ENCODE peak calls at places on chromosomes 7 and 10, in seven cellular contexts. One of them, this sample, is unnamed.

GRCh38 chr10:124231188-124232135 is 138.1 kb upstream of the CHST15 start:
- DNase-seq in T47D: no peak
- DNase-seq in ELR: no peak
- DNase-seq in NCI-H1092 treated with DMSO at 0.1 percent for 48 hours: no peak
- DNase-seq in non-pigmented ciliary epithelial cell: no peak
- DNase-seq in K562: peak
- DNase-seq in mesenteric fat pad: peak
- DNase-seq in this sample: no peak

GRCh38 chr7:141986923-141987322 is 8.8 kb upstream of the MGAM start:
- DNase-seq in T47D: no peak
- DNase-seq in ELR: no peak
- DNase-seq in NCI-H1092 treated with DMSO at 0.1 percent for 48 hours: no peak
- DNase-seq in non-pigmented ciliary epithelial cell: no peak
- DNase-seq in K562: no peak
- DNase-seq in mesenteric fat pad: no peak
- DNase-seq in this sample: no peak

GRCh38 chr7:143499246-143499645 is 21.6 kb downstream of the TAS2R41 start:
- DNase-seq in T47D: no peak
- DNase-seq in ELR: no peak
- DNase-seq in NCI-H1092 treated with DMSO at 0.1 percent for 48 hours: no peak
- DNase-seq in non-pigmented ciliary epithelial cell: no peak
- DNase-seq in K562: no peak
- DNase-seq in mesenteric fat pad: no peak
- DNase-seq in this sample: no peak

GRCh38 chr7:38978474-38978873 is 765 bp downstream of the POU6F2 start:
- DNase-seq in T47D: no peak
- DNase-seq in ELR: no peak
- DNase-seq in NCI-H1092 treated with DMSO at 0.1 percent for 48 hours: no peak
- DNase-seq in non-pigmented ciliary epithelial cell: no peak
- DNase-seq in K562: no peak
- DNase-seq in mesenteric fat pad: no peak
- DNase-seq in this sample: no peak

GRCh38 chr7:30027915-30028748 is at the start of gene PLEKHA8:
- DNase-seq in T47D: peak
- DNase-seq in ELR: peak
- DNase-seq in NCI-H1092 treated with DMSO at 0.1 percent for 48 hours: peak
- DNase-seq in non-pigmented ciliary epithelial cell: peak
- DNase-seq in K562: peak
- DNase-seq in mesenteric fat pad: peak
- DNase-seq in this sample: peak

GRCh38 chr10:12609435-12609834 is 260.1 kb downstream of the CAMK1D start:
- DNase-seq in T47D: no peak
- DNase-seq in ELR: no peak
- DNase-seq in NCI-H1092 treated with DMSO at 0.1 percent for 48 hours: no peak
- DNase-seq in non-pigmented ciliary epithelial cell: no peak
- DNase-seq in K562: no peak
- DNase-seq in mesenteric fat pad: no peak
- DNase-seq in this sample: no peak

GRCh38 chr7:35727571-35727970 is 32.6 kb upstream of the HERPUD2 start:
- DNase-seq in T47D: no peak
- DNase-seq in ELR: no peak
- DNase-seq in NCI-H1092 treated with DMSO at 0.1 percent for 48 hours: no peak
- DNase-seq in non-pigmented ciliary epithelial cell: no peak
- DNase-seq in K562: no peak
- DNase-seq in mesenteric fat pad: no peak
- DNase-seq in this sample: no peak

GRCh38 chr7:66043681-66044497 is 31.7 kb upstream of the ASL start:
- DNase-seq in T47D: peak
- DNase-seq in ELR: peak
- DNase-seq in NCI-H1092 treated with DMSO at 0.1 percent for 48 hours: peak
- DNase-seq in non-pigmented ciliary epithelial cell: no peak
- DNase-seq in K562: peak
- DNase-seq in mesenteric fat pad: peak
- DNase-seq in this sample: no peak

GRCh38 chr10:80523776-80524175 is 13.9 kb upstream of the SH2D4B start:
- DNase-seq in T47D: no peak
- DNase-seq in ELR: no peak
- DNase-seq in NCI-H1092 treated with DMSO at 0.1 percent for 48 hours: no peak
- DNase-seq in non-pigmented ciliary epithelial cell: no peak
- DNase-seq in K562: no peak
- DNase-seq in mesenteric fat pad: no peak
- DNase-seq in this sample: no peak

GRCh38 chr10:123150986-123151738 is 3.0 kb upstream of the BUB3 start:
- DNase-seq in T47D: peak
- DNase-seq in ELR: no peak
- DNase-seq in NCI-H1092 treated with DMSO at 0.1 percent for 48 hours: no peak
- DNase-seq in non-pigmented ciliary epithelial cell: no peak
- DNase-seq in K562: no peak
- DNase-seq in mesenteric fat pad: no peak
- DNase-seq in this sample: no peak

GRCh38 chr10:127976286-127976685 is 69.4 kb downstream of the PTPRE start:
- DNase-seq in T47D: no peak
- DNase-seq in ELR: no peak
- DNase-seq in NCI-H1092 treated with DMSO at 0.1 percent for 48 hours: no peak
- DNase-seq in non-pigmented ciliary epithelial cell: no peak
- DNase-seq in K562: no peak
- DNase-seq in mesenteric fat pad: no peak
- DNase-seq in this sample: no peak

GRCh38 chr7:157432957-157433576 is 96.3 kb downstream of the DNAJB6 start:
- DNase-seq in T47D: peak
- DNase-seq in ELR: peak
- DNase-seq in NCI-H1092 treated with DMSO at 0.1 percent for 48 hours: peak
- DNase-seq in non-pigmented ciliary epithelial cell: no peak
- DNase-seq in K562: peak
- DNase-seq in mesenteric fat pad: peak
- DNase-seq in this sample: no peak

GRCh38 chr10:87038786-87039185 is 18.7 kb downstream of the FAM25A start:
- DNase-seq in T47D: no peak
- DNase-seq in ELR: no peak
- DNase-seq in NCI-H1092 treated with DMSO at 0.1 percent for 48 hours: no peak
- DNase-seq in non-pigmented ciliary epithelial cell: no peak
- DNase-seq in K562: no peak
- DNase-seq in mesenteric fat pad: no peak
- DNase-seq in this sample: no peak

GRCh38 chr10:26528715-26529393 is 90.7 kb downstream of the APBB1IP start:
- DNase-seq in T47D: no peak
- DNase-seq in ELR: no peak
- DNase-seq in NCI-H1092 treated with DMSO at 0.1 percent for 48 hours: no peak
- DNase-seq in non-pigmented ciliary epithelial cell: no peak
- DNase-seq in K562: no peak
- DNase-seq in mesenteric fat pad: no peak
- DNase-seq in this sample: no peak

GRCh38 chr7:106183952-106184351 is 71.8 kb upstream of the SYPL1 start:
- DNase-seq in T47D: no peak
- DNase-seq in ELR: no peak
- DNase-seq in NCI-H1092 treated with DMSO at 0.1 percent for 48 hours: no peak
- DNase-seq in non-pigmented ciliary epithelial cell: no peak
- DNase-seq in K562: no peak
- DNase-seq in mesenteric fat pad: no peak
- DNase-seq in this sample: no peak

GRCh38 chr7:50317221-50317678 is 12.7 kb downstream of the IKZF1 start:
- DNase-seq in T47D: no peak
- DNase-seq in ELR: no peak
- DNase-seq in NCI-H1092 treated with DMSO at 0.1 percent for 48 hours: no peak
- DNase-seq in non-pigmented ciliary epithelial cell: no peak
- DNase-seq in K562: no peak
- DNase-seq in mesenteric fat pad: no peak
- DNase-seq in this sample: no peak

GRCh38 chr10:89550509-89550908 is 15.1 kb upstream of the SLC16A12 start:
- DNase-seq in T47D: no peak
- DNase-seq in ELR: no peak
- DNase-seq in NCI-H1092 treated with DMSO at 0.1 percent for 48 hours: no peak
- DNase-seq in non-pigmented ciliary epithelial cell: no peak
- DNase-seq in K562: no peak
- DNase-seq in mesenteric fat pad: no peak
- DNase-seq in this sample: no peak

GRCh38 chr7:39595102-39595620 is 28.2 kb upstream of the RALA start:
- DNase-seq in T47D: peak
- DNase-seq in ELR: no peak
- DNase-seq in NCI-H1092 treated with DMSO at 0.1 percent for 48 hours: peak
- DNase-seq in non-pigmented ciliary epithelial cell: no peak
- DNase-seq in K562: no peak
- DNase-seq in mesenteric fat pad: no peak
- DNase-seq in this sample: peak

GRCh38 chr10:70564901-70565351 is 37.6 kb downstream of the PRF1 start:
- DNase-seq in T47D: peak
- DNase-seq in ELR: no peak
- DNase-seq in NCI-H1092 treated with DMSO at 0.1 percent for 48 hours: no peak
- DNase-seq in non-pigmented ciliary epithelial cell: no peak
- DNase-seq in K562: no peak
- DNase-seq in mesenteric fat pad: no peak
- DNase-seq in this sample: no peak